ENCODE peak calls at places on chromosomes 4 and X, in five cellular contexts. D is HepG2, G is stomach, Z is heart left ventricle, S is fibroblast of lung. I is an unnamed sample.

GRCh38 chr4:80185787-80186548 is 11.3 kb upstream of the PRDM8 start:
- DNase-seq in Z (no peak), G (no peak), D (no peak), S (no peak), I (no peak)

GRCh38 chr4:156815717-156816319 is 155.8 kb downstream of the PDGFC start:
- DNase-seq in G (no peak), S (no peak), D (no peak), Z (no peak), I (no peak)

GRCh38 chrX:21885568-21885967 is 29.8 kb downstream of the YY2 start:
- DNase-seq in D (no peak), Z (no peak), S (peak), G (no peak), I (no peak)

GRCh38 chr4:40626183-40626990 is 3.3 kb downstream of the RBM47 start:
- DNase-seq in Z (no peak), D (no peak), G (no peak), S (no peak), I (no peak)

GRCh38 chr4:26420903-26421302 is 69.4 kb downstream of the CCKAR start:
- DNase-seq in S (peak), D (no peak), G (no peak), Z (no peak), I (no peak)

GRCh38 chr4:25694466-25694865 is 38.8 kb downstream of the SLC34A2 start:
- DNase-seq in S (no peak), Z (no peak), G (no peak), D (no peak), I (no peak)

GRCh38 chr4:3115637-3116300 is 41.3 kb downstream of the HTT start:
- DNase-seq in S (no peak), G (no peak), D (no peak), Z (no peak), I (peak)

GRCh38 chr4:122456228-122457106 is at the start of gene IL2:
- DNase-seq in S (no peak), G (no peak), D (no peak), Z (no peak), I (no peak)

GRCh38 chr4:11050766-11051165 is 366.2 kb upstream of the CLNK start:
- DNase-seq in D (no peak), Z (no peak), G (no peak), S (no peak), I (no peak)

GRCh38 chrX:1421433-1422134 is 29.7 kb upstream of the SLC25A6 start:
- DNase-seq in D (no peak), G (no peak), Z (no peak), S (no peak), I (no peak)

GRCh38 chr4:68368566-68369473 is 18.9 kb upstream of the YTHDC1 start:
- DNase-seq in Z (no peak), S (peak), D (no peak), G (no peak), I (no peak)

GRCh38 chr4:12926189-12927066 is 557.7 kb downstream of the RAB28 start:
- DNase-seq in S (no peak), D (peak), G (no peak), Z (no peak), I (no peak)

GRCh38 chr4:926538-926937 is 5.6 kb downstream of the GAK start:
- DNase-seq in G (peak), S (peak), D (peak), Z (no peak), I (no peak)

GRCh38 chr4:4574052-4574451 is 32.2 kb upstream of the STX18 start:
- DNase-seq in G (no peak), S (no peak), D (no peak), Z (no peak), I (no peak)

GRCh38 chrX:39613508-39613921 is 484.2 kb downstream of the BCOR start:
- DNase-seq in S (no peak), G (no peak), D (no peak), Z (peak), I (no peak)

GRCh38 chrX:148380107-148380506 is 120.3 kb upstream of the AFF2 start:
- DNase-seq in S (no peak), D (no peak), G (no peak), Z (no peak), I (no peak)

GRCh38 chr4:47221721-47222120 is 190.4 kb downstream of the GABRB1 start:
- DNase-seq in S (peak), G (no peak), Z (no peak), D (no peak), I (no peak)

GRCh38 chrX:41779058-41779564 is 55.1 kb downstream of the GPR82 start:
- DNase-seq in G (no peak), D (peak), S (peak), Z (no peak), I (no peak)

GRCh38 chr4:28675582-28675981 is 1814.9 kb downstream of the STIM2 start:
- DNase-seq in G (no peak), S (peak), D (no peak), Z (no peak), I (no peak)

GRCh38 chrX:112636951-112637541 is 42.7 kb downstream of the LHFPL1 start:
- DNase-seq in G (no peak), Z (no peak), S (peak), D (no peak), I (no peak)

GRCh38 chr4:101441446-101441845 is 94.1 kb upstream of the PPP3CA start:
- DNase-seq in Z (no peak), D (no peak), G (no peak), S (no peak), I (no peak)

GRCh38 chr4:158814636-158815035 is 45.8 kb downstream of the FNIP2 start:
- DNase-seq in G (no peak), D (no peak), S (no peak), Z (no peak), I (no peak)

GRCh38 chr4:85812776-85813175 is 337.8 kb downstream of the ARHGAP24 start:
- DNase-seq in S (no peak), G (no peak), D (no peak), Z (no peak), I (no peak)

GRCh38 chr4:152657657-152658056 is 22.1 kb downstream of the TMEM154 start:
- DNase-seq in Z (no peak), D (no peak), S (no peak), G (no peak), I (no peak)

GRCh38 chrX:115373308-115373707 is 83.8 kb downstream of the LUZP4 start:
- DNase-seq in D (no peak), G (no peak), Z (no peak), S (no peak), I (no peak)

GRCh38 chrX:64977051-64977450 is 801 bp upstream of the ZC4H2 start:
- DNase-seq in S (no peak), Z (no peak), G (no peak), D (no peak), I (no peak)

GRCh38 chr4:86496094-86497060 is 97.7 kb upstream of the PTPN13 start:
- DNase-seq in G (peak), S (peak), Z (no peak), D (no peak), I (no peak)

GRCh38 chr4:80016506-80016905 is 56.5 kb downstream of the ANTXR2 start:
- DNase-seq in S (no peak), Z (no peak), D (no peak), G (no peak), I (no peak)

GRCh38 chr4:102420563-102421221 is 75.4 kb upstream of the SLC39A8 start:
- DNase-seq in D (peak), Z (no peak), S (peak), G (no peak), I (no peak)

GRCh38 chr4:149768477-149768876 is 47.2 kb downstream of the IQCM start:
- DNase-seq in D (no peak), G (no peak), S (no peak), Z (no peak), I (no peak)

GRCh38 chr4:6917445-6918241 is 8.0 kb downstream of the TBC1D14 start:
- DNase-seq in Z (peak), D (peak), S (peak), G (peak), I (no peak)

GRCh38 chrX:47143894-47144625 is 442 bp downstream of the NDUFB11 start:
- DNase-seq in G (no peak), D (no peak), Z (peak), S (peak), I (no peak)

GRCh38 chr4:151260526-151260925 is 16.4 kb upstream of the PRSS48 start:
- DNase-seq in D (no peak), Z (no peak), G (no peak), S (no peak), I (no peak)

GRCh38 chrX:135295944-135296305 is 13.4 kb upstream of the ETDC start:
- DNase-seq in G (no peak), Z (no peak), D (no peak), S (no peak), I (no peak)

GRCh38 chr4:139301821-139302611 is at the start of gene NDUFC1:
- DNase-seq in G (peak), S (peak), Z (peak), D (peak), I (peak)

GRCh38 chr4:106614446-106614845 is 245.9 kb upstream of the GIMD1 start:
- DNase-seq in D (peak), Z (no peak), S (no peak), G (no peak), I (no peak)

GRCh38 chr4:154009795-154010194 is 220.9 kb upstream of the SFRP2 start:
- DNase-seq in Z (no peak), D (no peak), S (no peak), G (no peak), I (no peak)
- H3K27ac ChIP-seq in Z (no peak), D (no peak), S (no peak), G (no peak), I (no peak)

DNA sequence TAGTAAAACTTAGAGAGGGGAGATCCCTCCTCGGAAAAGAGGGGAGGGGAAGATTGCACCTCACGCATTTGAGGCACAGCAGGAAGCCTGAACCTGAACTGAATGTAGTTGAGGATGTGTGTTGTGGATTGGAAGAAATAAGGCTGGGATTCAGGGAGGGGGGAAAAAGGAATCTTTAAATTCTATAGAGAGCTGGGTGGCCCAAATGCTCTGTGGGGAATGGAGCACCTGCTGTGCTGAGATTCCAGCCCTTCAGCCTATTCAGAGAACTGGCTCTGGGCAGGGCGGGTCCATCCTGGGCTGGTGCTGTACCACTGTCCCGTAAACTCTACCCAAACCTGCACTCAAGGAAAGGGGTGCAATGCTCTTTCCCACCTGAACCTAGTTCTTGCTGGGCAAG is 4.1 kb downstream of the FOXO4 start:
- DNase-seq in Z (no peak), S (no peak), D (no peak), G (no peak), I (no peak)
- H3K27ac ChIP-seq in Z (no peak), S (no peak), D (no peak), G (no peak), I (no peak)

GRCh38 chr4:128768373-128768996 is 41.0 kb upstream of the JADE1 start:
- DNase-seq in S (no peak), D (no peak), G (no peak), Z (no peak), I (no peak)
- H3K27ac ChIP-seq in S (no peak), D (no peak), G (no peak), Z (no peak), I (no peak)

GRCh38 chrX:13010546-13010945 is 33.9 kb downstream of the FAM9C start:
- DNase-seq in G (no peak), Z (no peak), D (no peak), S (no peak), I (no peak)

GRCh38 chrX:13013353-13014110 is 30.9 kb downstream of the FAM9C start:
- DNase-seq in D (no peak), G (no peak), S (peak), Z (peak), I (no peak)

GRCh38 chrX:13015536-13016236 is 28.7 kb downstream of the FAM9C start:
- DNase-seq in G (no peak), Z (no peak), S (no peak), D (no peak), I (no peak)

GRCh38 chrX:13009844-13010243 is 34.6 kb downstream of the FAM9C start:
- DNase-seq in G (no peak), D (no peak), Z (no peak), S (no peak), I (no peak)

GRCh38 chrX:13014111-13015094 is 30.0 kb downstream of the FAM9C start:
- DNase-seq in Z (no peak), D (no peak), S (no peak), G (no peak), I (no peak)
- H3K27ac ChIP-seq in Z (peak), D (no peak), S (no peak), G (no peak), I (no peak)

GRCh38 chr4:88828846-88829245 is 131.2 kb upstream of the NAP1L5 start:
- DNase-seq in S (peak), D (no peak), Z (no peak), G (no peak), I (no peak)
- H3K27ac ChIP-seq in S (no peak), D (no peak), Z (no peak), G (no peak), I (no peak)

GRCh38 chr4:145843651-145844050 is 95.0 kb downstream of the ZNF827 start:
- DNase-seq in G (no peak), D (no peak), S (no peak), Z (no peak), I (no peak)

GRCh38 chr4:145840801-145841200 is 97.8 kb downstream of the ZNF827 start:
- DNase-seq in D (no peak), G (no peak), S (no peak), Z (no peak), I (no peak)

GRCh38 chr4:145842224-145842887 is 96.3 kb downstream of the ZNF827 start:
- DNase-seq in D (no peak), Z (no peak), S (no peak), G (no peak), I (no peak)

GRCh38 chr4:145845118-145845517 is 93.5 kb downstream of the ZNF827 start:
- DNase-seq in Z (no peak), G (no peak), D (no peak), S (no peak), I (no peak)

DNA sequence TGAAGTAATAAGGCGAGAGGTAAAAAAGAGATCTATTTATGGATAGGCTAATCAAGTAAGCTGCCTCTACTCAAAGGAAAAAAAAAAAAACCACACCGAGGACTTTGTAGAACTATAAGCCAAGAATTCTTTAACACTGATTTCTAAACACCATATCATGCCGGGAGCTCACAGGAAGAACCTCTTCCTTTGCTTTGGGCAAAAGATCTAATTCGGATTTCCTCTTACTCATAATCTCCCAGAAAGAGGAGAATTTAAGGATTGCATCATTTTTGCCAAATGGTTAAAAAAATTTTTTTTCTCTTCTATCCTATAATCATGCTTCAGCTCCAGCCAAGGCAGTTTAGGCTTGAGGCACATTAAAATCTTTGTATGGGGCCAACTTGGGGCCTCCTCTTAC is 95.5 kb downstream of the ZNF827 start:
- DNase-seq in S (peak), G (no peak), D (no peak), Z (no peak), I (no peak)
- H3K27ac ChIP-seq in S (no peak), G (no peak), D (no peak), Z (no peak), I (no peak)

I was measured in caudate nucleus.